ENCODE peak calls at places on chromosome 2, in five cellular contexts. K, S, E, N and W are unnamed samples. For H3K9me2, the result is how much of the 10 kb centered on the place peaks cover.

GRCh38 chr2:52342458-52342857 is 1310.5 kb upstream of the NRXN1 start:
- DNase-seq in S (no peak), K (no peak), E (no peak), N (no peak), W (no peak)

GRCh38 chr2:237692601-237693079 is 65.3 kb downstream of the LRRFIP1 start:
- DNase-seq in K (peak), N (peak), E (no peak), S (no peak), W (peak)

GRCh38 chr2:28358668-28359201 is 33.9 kb upstream of the FOSL2 start:
- DNase-seq in S (no peak), N (no peak), E (no peak), K (no peak), W (no peak)

GRCh38 chr2:10230499-10230898 is 72.2 kb upstream of the HPCAL1 start:
- DNase-seq in E (no peak), S (no peak), N (no peak), K (no peak), W (no peak)

GRCh38 chr2:237533668-237534138 is 32.7 kb upstream of the PRLH start:
- DNase-seq in K (peak), N (no peak), E (no peak), S (no peak), W (peak)

GRCh38 chr2:62116983-62117382 is 78.9 kb upstream of the B3GNT2 start:
- DNase-seq in S (no peak), K (no peak), N (no peak), E (no peak), W (peak)

GRCh38 chr2:171287606-171288005 is 126.9 kb upstream of the TLK1 start:
- DNase-seq in S (no peak), N (no peak), E (no peak), K (no peak), W (no peak)

GRCh38 chr2:160254363-160254762 is 54.3 kb upstream of the ITGB6 start:
- DNase-seq in N (no peak), S (no peak), E (no peak), K (no peak), W (no peak)

GRCh38 chr2:128640166-128640846 is 321.6 kb upstream of the HS6ST1 start:
- DNase-seq in E (no peak), S (no peak), N (no peak), K (peak), W (no peak)

GRCh38 chr2:128637481-128638155 is 318.9 kb upstream of the HS6ST1 start:
- DNase-seq in E (no peak), K (peak), S (no peak), N (no peak), W (no peak)

GRCh38 chr2:128636802-128637147 is 318.1 kb upstream of the HS6ST1 start:
- DNase-seq in K (no peak), N (no peak), S (no peak), E (no peak), W (no peak)

GRCh38 chr2:128635361-128635900 is 316.8 kb upstream of the HS6ST1 start:
- DNase-seq in E (no peak), K (peak), N (no peak), S (no peak), W (no peak)

GRCh38 chr2:128638311-128638710 is 319.6 kb upstream of the HS6ST1 start:
- DNase-seq in N (no peak), S (no peak), E (no peak), K (no peak), W (no peak)
- H3K9me2 ChIP-seq in N (under half), S (under half), E (under half), K (under half), W (under half)

GRCh38 chr2:101030866-101031554 is 28.9 kb downstream of the RPL31 start:
- DNase-seq in S (no peak), K (no peak), N (no peak), E (no peak), W (no peak)

GRCh38 chr2:101026253-101026701 is 24.2 kb downstream of the RPL31 start:
- DNase-seq in S (no peak), N (no peak), K (no peak), E (no peak), W (no peak)

GRCh38 chr2:101027852-101028251 is 25.8 kb downstream of the RPL31 start:
- DNase-seq in S (no peak), K (no peak), E (no peak), N (no peak), W (no peak)

GRCh38 chr2:101023327-101024107 is 21.4 kb downstream of the RPL31 start:
- DNase-seq in N (no peak), S (no peak), K (no peak), E (no peak), W (no peak)

DNA sequence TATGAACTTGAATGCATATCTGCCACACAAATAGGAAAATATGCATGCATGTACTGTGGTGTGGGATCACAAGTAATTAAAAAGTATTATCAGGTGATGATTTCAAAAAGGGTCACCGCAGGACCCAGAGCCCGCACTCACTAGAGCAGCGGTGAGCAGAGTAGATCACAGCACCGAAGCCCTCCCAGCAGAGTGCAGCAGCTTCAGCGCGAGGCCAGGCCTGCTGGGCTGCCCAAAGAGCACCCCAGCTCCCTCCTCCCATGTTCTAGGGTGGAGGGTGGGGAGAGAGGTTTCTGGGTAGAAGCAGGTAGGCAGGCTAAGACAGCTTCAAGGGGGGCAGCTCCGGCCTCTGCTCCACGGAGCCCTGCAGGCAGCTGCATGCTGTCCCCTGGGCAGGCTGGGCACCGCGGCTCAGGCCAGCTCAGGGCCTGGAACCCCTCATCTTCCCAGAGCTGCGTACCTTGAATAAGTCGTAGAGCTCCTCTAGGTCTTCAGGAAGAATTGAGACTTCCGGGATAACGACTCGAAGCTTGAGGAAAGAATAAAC is 24.9 kb downstream of the RPL31 start:
- DNase-seq in S (no peak), K (no peak), N (no peak), E (no peak), W (no peak)
- H3K9me2 ChIP-seq in S (under half), K (under half), N (under half), E (under half), W (under half)

GRCh38 chr2:7987992-7988391 is 693.9 kb upstream of the ID2 start:
- DNase-seq in K (no peak), N (no peak), E (no peak), S (no peak), W (no peak)
- H3K9me2 ChIP-seq in K (under half), N (under half), E (under half), S (under half), W (under half)

DNA sequence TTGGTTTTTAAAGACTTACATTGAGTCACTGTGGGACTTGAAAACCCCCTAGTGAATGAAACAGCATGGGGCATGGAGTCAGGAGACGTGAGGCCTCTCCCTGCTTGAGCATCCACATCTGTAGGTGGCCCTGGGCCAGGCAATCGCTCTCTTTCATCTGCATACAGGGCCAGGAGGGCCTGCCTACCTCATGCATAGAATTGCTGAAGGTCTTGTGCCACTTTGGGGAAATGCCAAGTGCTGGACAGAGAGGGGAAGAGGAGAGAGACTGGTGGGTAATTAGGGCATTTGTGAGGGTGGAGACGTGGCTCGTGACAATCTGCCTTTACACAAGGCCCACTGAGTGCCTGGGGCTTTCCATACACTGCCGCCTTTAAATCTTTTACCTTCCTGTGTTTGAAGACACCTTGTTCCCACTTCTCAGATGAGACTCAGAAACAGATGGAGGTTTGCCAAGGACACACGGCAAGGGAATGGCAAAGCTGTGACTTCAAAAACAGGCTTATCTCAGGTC is 322.2 kb upstream of the HS6ST1 start:
- DNase-seq in K (no peak), N (no peak), S (no peak), E (no peak), W (no peak)
- H3K9me2 ChIP-seq in K (under half), N (under half), S (under half), E (under half), W (under half)

DNA sequence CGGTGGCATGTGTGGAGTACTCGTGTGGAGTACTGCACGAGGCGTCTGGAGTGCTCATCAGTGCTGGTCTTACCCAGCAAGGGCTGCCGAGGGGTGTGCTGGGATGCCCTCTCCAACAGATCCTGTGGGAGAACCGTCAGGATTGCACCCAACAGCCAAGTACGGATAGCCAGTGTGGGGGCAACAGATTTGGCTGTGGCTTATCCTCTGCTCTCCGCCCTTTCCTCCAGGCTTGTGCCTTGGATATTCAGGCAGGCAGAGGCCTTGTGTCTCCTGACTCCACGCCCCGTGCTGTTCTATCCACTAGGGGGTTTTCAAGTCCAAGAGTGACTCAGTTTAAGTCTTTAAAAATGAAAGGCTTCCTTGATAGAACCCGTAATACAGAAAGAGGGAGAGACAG is 321.0 kb upstream of the HS6ST1 start:
- DNase-seq in E (no peak), N (no peak), S (no peak), K (peak), W (no peak)
- H3K9me2 ChIP-seq in E (under half), N (under half), S (under half), K (under half), W (under half)

GRCh38 chr2:7988440-7988839 is 693.4 kb upstream of the ID2 start:
- DNase-seq in K (no peak), S (no peak), N (no peak), E (no peak), W (no peak)
- H3K9me2 ChIP-seq in K (under half), S (under half), N (under half), E (under half), W (under half)

GRCh38 chr2:128642316-128642715 is 323.6 kb upstream of the HS6ST1 start:
- DNase-seq in K (no peak), E (no peak), N (no peak), S (no peak), W (no peak)

GRCh38 chr2:128641421-128642095 is 322.9 kb upstream of the HS6ST1 start:
- DNase-seq in E (no peak), N (no peak), S (no peak), K (no peak), W (no peak)

GRCh38 chr2:128642801-128643200 is 324.1 kb upstream of the HS6ST1 start:
- DNase-seq in N (no peak), E (no peak), S (no peak), K (no peak), W (no peak)

GRCh38 chr2:128643221-128644065 is 324.8 kb upstream of the HS6ST1 start:
- DNase-seq in K (no peak), S (no peak), N (no peak), E (no peak), W (no peak)

DNA sequence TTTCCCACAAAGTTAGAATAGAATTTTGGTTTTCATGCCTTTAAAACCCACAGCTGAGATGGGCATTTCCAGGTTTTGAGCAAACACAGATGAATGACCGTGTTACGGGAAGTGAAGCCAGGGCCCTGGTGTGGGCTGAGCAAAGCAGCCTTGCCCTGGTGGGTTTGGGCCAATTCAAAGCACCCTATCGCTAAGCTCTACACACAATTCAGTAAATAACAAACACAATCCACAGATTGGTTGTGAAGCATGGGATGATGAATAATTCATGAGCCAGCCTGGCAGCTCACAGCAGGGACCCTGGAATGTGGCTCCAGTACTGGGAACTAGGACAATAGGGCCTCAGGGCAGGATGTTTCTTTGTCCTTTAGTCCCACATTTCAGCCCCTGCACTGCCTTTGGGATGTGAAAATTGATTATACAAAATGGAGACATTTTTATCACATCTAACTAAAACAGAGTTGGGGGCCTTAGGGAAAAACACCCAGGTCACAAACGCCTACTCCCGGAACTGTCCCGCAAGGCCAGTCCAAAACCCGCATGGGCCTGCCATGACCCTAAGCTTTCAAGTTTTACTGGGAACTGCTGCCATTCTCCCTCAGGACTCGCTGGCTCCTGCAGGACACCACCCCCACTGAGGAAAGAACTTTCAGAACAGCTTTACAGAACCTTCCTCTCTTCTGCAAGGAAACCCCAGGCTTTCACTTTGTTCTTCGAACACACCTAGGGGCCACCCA is 320.2 kb upstream of the HS6ST1 start:
- DNase-seq in S (no peak), K (peak), N (no peak), E (no peak), W (no peak)
- H3K9me2 ChIP-seq in S (under half), K (under half), N (under half), E (under half), W (under half)

GRCh38 chr2:129876576-129876975 is 102.9 kb upstream of the RAB6C start:
- DNase-seq in K (no peak), E (no peak), S (no peak), N (no peak), W (no peak)

GRCh38 chr2:129877289-129877741 is 102.2 kb upstream of the RAB6C start:
- DNase-seq in N (no peak), S (peak), K (peak), E (peak), W (peak)

GRCh38 chr2:129868151-129868550 is 111.3 kb upstream of the RAB6C start:
- DNase-seq in N (no peak), E (no peak), K (no peak), S (no peak), W (no peak)

GRCh38 chr2:129870646-129871335 is 108.7 kb upstream of the RAB6C start:
- DNase-seq in N (no peak), K (no peak), E (no peak), S (no peak), W (no peak)

GRCh38 chr2:129872438-129872837 is 107.0 kb upstream of the RAB6C start:
- DNase-seq in E (no peak), K (no peak), N (no peak), S (no peak), W (no peak)
- H3K9me2 ChIP-seq in E (under half), K (under half), N (under half), S (under half), W (under half)

DNA sequence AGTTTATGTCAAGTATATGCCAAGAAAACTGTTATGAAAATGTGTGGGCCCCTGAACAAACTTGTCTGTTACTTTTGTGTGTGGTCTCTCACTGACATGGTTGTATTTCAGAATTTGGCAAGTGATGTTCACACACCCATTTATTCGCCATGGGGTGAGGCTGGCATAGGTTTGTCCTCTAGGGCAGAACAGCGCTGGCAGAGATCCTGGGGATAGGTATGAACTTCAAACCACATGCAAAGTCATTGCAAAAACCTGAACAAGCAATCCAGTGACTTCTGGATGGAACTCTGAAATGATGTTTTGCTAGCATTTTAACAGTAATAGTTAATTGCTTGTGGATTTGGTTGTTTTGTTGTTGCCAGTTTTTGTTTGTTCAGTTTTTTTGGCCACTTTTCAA is 78.4 kb downstream of the MDH1 start:
- DNase-seq in N (no peak), S (no peak), K (peak), E (no peak), W (no peak)
- H3K9me2 ChIP-seq in N (under half), S (under half), K (under half), E (under half), W (under half)